ENCODE peak calls at places on chromosome 17, in ten cellular contexts. S is colonic mucosa, Y is hippocampal formation, W is B cell, K is frontal cortex, T is pancreas, C is EL, X is NCI-H460, B is upper lobe of left lung, Z is GM10248. U is an unnamed sample.

GRCh38 chr17:18146259-18146658 is 37.4 kb upstream of the ALKBH5 start:
- DNase-seq in S (no peak), Y (no peak), W (no peak), K (no peak), T (no peak), C (no peak), X (no peak), B (no peak), Z (no peak), U (no peak)

GRCh38 chr17:57517519-57518342 is 227.4 kb downstream of the CCDC182 start:
- DNase-seq in S (no peak), Y (no peak), W (no peak), K (no peak), T (no peak), C (no peak), X (no peak), B (no peak), Z (no peak), U (no peak)

GRCh38 chr17:68054296-68054900 is 18.9 kb downstream of the KPNA2 start:
- DNase-seq in S (no peak), Y (peak), W (no peak), K (no peak), T (no peak), C (peak), X (no peak), B (peak), Z (no peak), U (peak)

GRCh38 chr17:973053-973452 is 6.5 kb downstream of the NXN start:
- DNase-seq in S (no peak), Y (no peak), W (no peak), K (no peak), T (no peak), C (no peak), X (no peak), B (no peak), Z (no peak), U (no peak)

GRCh38 chr17:8163978-8164814 is 1.4 kb upstream of the VAMP2 start:
- DNase-seq in S (peak), Y (no peak), W (peak), K (no peak), T (peak), C (peak), X (no peak), B (peak), Z (peak), U (peak)

GRCh38 chr17:37131064-37131463 is 182.3 kb downstream of the AATF start:
- DNase-seq in S (no peak), Y (no peak), W (no peak), K (no peak), T (no peak), C (peak), X (no peak), B (no peak), Z (no peak), U (no peak)

GRCh38 chr17:27463235-27463677 is 7.0 kb downstream of the KSR1 start:
- DNase-seq in S (no peak), Y (no peak), W (no peak), K (no peak), T (no peak), C (no peak), X (no peak), B (no peak), Z (no peak), U (no peak)

GRCh38 chr17:16106161-16106891 is 106.7 kb downstream of the TTC19 start:
- DNase-seq in S (no peak), Y (peak), W (no peak), K (peak), T (no peak), C (no peak), X (no peak), B (no peak), Z (no peak), U (peak)

GRCh38 chr17:285751-286422 is 66.7 kb downstream of the RPH3AL start:
- DNase-seq in S (no peak), Y (no peak), W (no peak), K (no peak), T (no peak), C (no peak), X (no peak), B (peak), Z (no peak), U (no peak)

GRCh38 chr17:17313350-17313991 is 10.3 kb downstream of the NT5M start:
- DNase-seq in S (peak), Y (no peak), W (peak), K (no peak), T (peak), C (peak), X (no peak), B (peak), Z (peak), U (peak)

GRCh38 chr17:37830151-37830993 is 85.5 kb upstream of the HNF1B start:
- DNase-seq in S (no peak), Y (no peak), W (peak), K (no peak), T (no peak), C (no peak), X (no peak), B (no peak), Z (no peak), U (no peak)

GRCh38 chr17:3213587-3213986 is 6.1 kb downstream of the OR1A1 start:
- DNase-seq in S (no peak), Y (no peak), W (no peak), K (no peak), T (no peak), C (peak), X (no peak), B (no peak), Z (no peak), U (no peak)

GRCh38 chr17:43398724-43399595 is at the start of gene ARL4D:
- DNase-seq in S (peak), Y (peak), W (peak), K (peak), T (peak), C (peak), X (peak), B (peak), Z (peak), U (peak)

GRCh38 chr17:57853695-57854094 is 3.9 kb upstream of the MRPS23 start:
- DNase-seq in S (no peak), Y (no peak), W (no peak), K (no peak), T (peak), C (no peak), X (no peak), B (peak), Z (no peak), U (no peak)

GRCh38 chr17:48505788-48506187 is 25.0 kb downstream of the HOXB1 start:
- DNase-seq in S (no peak), Y (no peak), W (no peak), K (no peak), T (no peak), C (peak), X (no peak), B (no peak), Z (peak), U (peak)

GRCh38 chr17:15260376-15261062 is 4.6 kb downstream of the PMP22 start:
- DNase-seq in S (peak), Y (peak), W (peak), K (peak), T (peak), C (peak), X (peak), B (peak), Z (peak), U (peak)

GRCh38 chr17:4533522-4534502 is 21.4 kb downstream of the MYBBP1A start:
- DNase-seq in S (peak), Y (peak), W (peak), K (peak), T (no peak), C (no peak), X (no peak), B (no peak), Z (no peak), U (no peak)

GRCh38 chr17:28404461-28404811 is 1.6 kb downstream of the SLC46A1 start:
- DNase-seq in S (no peak), Y (no peak), W (no peak), K (no peak), T (no peak), C (no peak), X (no peak), B (no peak), Z (no peak), U (no peak)

GRCh38 chr17:79852748-79853147 is 13.5 kb upstream of the CBX4 start:
- DNase-seq in S (no peak), Y (no peak), W (no peak), K (no peak), T (no peak), C (peak), X (no peak), B (no peak), Z (no peak), U (peak)

GRCh38 chr17:42979511-42980273 is at the start of gene PTGES3L:
- DNase-seq in S (peak), Y (no peak), W (peak), K (peak), T (no peak), C (peak), X (no peak), B (peak), Z (peak), U (peak)

GRCh38 chr17:4127555-4127954 is 15.3 kb downstream of the ZZEF1 start:
- DNase-seq in S (no peak), Y (no peak), W (no peak), K (no peak), T (no peak), C (no peak), X (no peak), B (no peak), Z (peak), U (no peak)

GRCh38 chr17:60439501-60439900 is 17.2 kb downstream of the CHCT1 start:
- DNase-seq in S (no peak), Y (no peak), W (no peak), K (no peak), T (no peak), C (peak), X (no peak), B (no peak), Z (peak), U (peak)

GRCh38 chr17:45338023-45338781 is 21.4 kb upstream of the MAP3K14 start:
- DNase-seq in S (no peak), Y (no peak), W (no peak), K (no peak), T (no peak), C (no peak), X (no peak), B (no peak), Z (no peak), U (peak)

GRCh38 chr17:39639566-39640458 is 2.9 kb downstream of the STARD3 start:
- DNase-seq in S (no peak), Y (no peak), W (no peak), K (no peak), T (no peak), C (peak), X (no peak), B (no peak), Z (no peak), U (no peak)

U was measured in AG20443.